ENCODE peak calls at places on chromosomes 3 and 15, in four cellular contexts. L, E, A and I are unnamed samples.
A peak's percentile ranks its signal among the peaks of the same experiment; 100 is the strongest.

GRCh38 chr15:67815036-67815592 is 10.2 kb upstream of the SKOR1 start:
- DNase-seq in L (no peak), E (no peak), A (no peak), I (no peak)

GRCh38 chr3:111989061-111989678 is 9.6 kb upstream of the TAGLN3 start:
- DNase-seq in E (no peak), A (no peak), L (no peak), I (peak; percentile 72)

GRCh38 chr3:172235698-172236097 is 196.3 kb downstream of the FNDC3B start:
- DNase-seq in E (no peak), L (no peak), A (no peak), I (no peak)

GRCh38 chr3:153399636-153400035 is 237.6 kb downstream of the RAP2B start:
- DNase-seq in A (no peak), E (no peak), L (no peak), I (no peak)

GRCh38 chr3:175270199-175270837 is 411.2 kb downstream of the NAALADL2 start:
- DNase-seq in L (no peak), E (no peak), A (no peak), I (no peak)

GRCh38 chr3:99846472-99846871 is 28.8 kb downstream of the CMSS1 start:
- DNase-seq in E (no peak), L (peak; percentile 48), A (no peak), I (no peak)

GRCh38 chr3:24678441-24678865 is 183.8 kb upstream of the THRB start:
- DNase-seq in L (no peak), E (no peak), A (no peak), I (peak; percentile 88)

GRCh38 chr3:128084675-128085021 is 32.4 kb downstream of the SEC61A1 start:
- DNase-seq in E (no peak), L (no peak), A (no peak), I (no peak)

GRCh38 chr3:11494131-11494916 is 149.4 kb downstream of the VGLL4 start:
- DNase-seq in E (no peak), L (peak; percentile 6), A (no peak), I (no peak)

GRCh38 chr15:61382927-61383326 is 153.8 kb upstream of the RORA start:
- DNase-seq in E (no peak), A (no peak), L (no peak), I (no peak)

GRCh38 chr3:137324114-137324513 is 366.3 kb downstream of the IL20RB start:
- DNase-seq in E (no peak), L (no peak), A (no peak), I (no peak)

GRCh38 chr3:145842302-145842897 is 318.6 kb downstream of the PLOD2 start:
- DNase-seq in E (no peak), L (no peak), A (no peak), I (no peak)

GRCh38 chr3:72699631-72700030 is 148.6 kb downstream of the SHQ1 start:
- DNase-seq in A (no peak), E (no peak), L (no peak), I (no peak)

GRCh38 chr3:132892956-132893355 is 145.2 kb upstream of the TMEM108 start:
- DNase-seq in E (no peak), L (no peak), A (no peak), I (no peak)

GRCh38 chr3:171824076-171824475 is 13.8 kb upstream of the PLD1 start:
- DNase-seq in L (no peak), E (no peak), A (no peak), I (no peak)